ENCODE peak calls at places on chromosomes 13 and 19, in seven cellular contexts. Y is H9, E is mesenchymal stem cell, G is mesendoderm, A is H1, W is IMR-90, L is trophoblast cell. X is an unnamed sample.

GRCh38 chr19:1473424-1473851 is 5.6 kb downstream of the C19orf25 start:
- DNase-seq in W (no peak), G (no peak), E (no peak), L (no peak), Y (no peak), A (no peak), X (no peak)

GRCh38 chr13:49635599-49636433 is 7.5 kb downstream of the ARL11 start:
- DNase-seq in A (peak; percentile 33), Y (peak; percentile 85), G (peak; percentile 83), E (peak; percentile 47), L (peak; percentile 8), W (peak; percentile 43), X (no peak)

GRCh38 chr19:35013047-35013819 is 13.1 kb downstream of the GRAMD1A start:
- DNase-seq in A (no peak), W (peak; percentile 57), L (peak; percentile 53), G (peak; percentile 81), Y (peak; percentile 89), E (peak; percentile 67), X (no peak)

GRCh38 chr19:43738780-43739211 is 16.0 kb downstream of the SMG9 start:
- DNase-seq in L (no peak), W (no peak), Y (no peak), G (peak; percentile 46), E (no peak), A (no peak), X (no peak)

GRCh38 chr19:45444318-45445041 is 20.8 kb upstream of the ERCC1 start:
- DNase-seq in E (peak; percentile 94), W (peak; percentile 70), A (no peak), L (peak; percentile 97), Y (peak; percentile 95), G (peak; percentile 94), X (peak; percentile 88)

GRCh38 chr13:66992183-66992582 is 238.0 kb downstream of the PCDH9 start:
- DNase-seq in Y (no peak), A (no peak), W (peak; percentile 73), G (no peak), L (no peak), E (no peak), X (no peak)

GRCh38 chr13:23859455-23859854 is 29.7 kb downstream of the MIPEP start:
- DNase-seq in Y (no peak), G (no peak), L (peak; percentile 7), A (no peak), E (no peak), W (no peak), X (no peak)

GRCh38 chr19:43534811-43535761 is 2.1 kb downstream of the ZNF575 start:
- DNase-seq in W (peak; percentile 61), A (peak; percentile 76), L (peak; percentile 70), Y (peak; percentile 92), G (peak; percentile 93), E (peak; percentile 74), X (peak; percentile 54)

GRCh38 chr13:30429235-30429634 is 6.9 kb downstream of the UBE2L5 start:
- DNase-seq in A (no peak), G (no peak), W (no peak), Y (no peak), L (no peak), E (no peak), X (no peak)

GRCh38 chr13:78239681-78240080 is 321.1 kb upstream of the EDNRB start:
- DNase-seq in G (peak; percentile 35), Y (peak; percentile 27), W (peak; percentile 1), E (no peak), A (no peak), L (no peak), X (no peak)

GRCh38 chr19:44611812-44612295 is 1.5 kb upstream of the IGSF23 start:
- DNase-seq in A (no peak), E (no peak), W (no peak), Y (no peak), G (no peak), L (no peak), X (no peak)

GRCh38 chr19:20503536-20503935 is 62.0 kb downstream of the ZNF737 start:
- DNase-seq in A (no peak), Y (no peak), W (peak; percentile 35), G (no peak), L (no peak), E (no peak), X (no peak)

GRCh38 chr19:47598407-47599349 is 10.3 kb upstream of the BICRA start:
- DNase-seq in G (peak; percentile 97), E (peak; percentile 97), L (peak; percentile 85), A (peak; percentile 86), Y (peak; percentile 78), W (peak; percentile 96), X (peak; percentile 49)

GRCh38 chr13:49374585-49375290 is 69.1 kb downstream of the CAB39L start:
- DNase-seq in A (no peak), G (no peak), W (peak; percentile 87), L (peak; percentile 55), Y (no peak), E (peak; percentile 43), X (no peak)

GRCh38 chr13:94700051-94700535 is 12.3 kb downstream of the SOX21 start:
- DNase-seq in A (no peak), G (no peak), Y (no peak), E (no peak), L (peak; percentile 97), W (no peak), X (no peak)

GRCh38 chr13:112714772-112715569 is 25.1 kb downstream of the ATP11A start:
- DNase-seq in E (no peak), G (peak; percentile 45), A (no peak), Y (no peak), W (no peak), L (no peak), X (no peak)

GRCh38 chr19:11196406-11197287 is 698 bp downstream of the KANK2 start:
- DNase-seq in A (no peak), W (peak; percentile 28), L (no peak), E (peak; percentile 48), G (peak; percentile 67), Y (no peak), X (no peak)

GRCh38 chr19:5107432-5108122 is 138.7 kb downstream of the KDM4B start:
- DNase-seq in W (no peak), L (no peak), Y (no peak), A (no peak), G (no peak), E (no peak), X (no peak)

GRCh38 chr13:80040219-80040976 is 300.5 kb downstream of the SPRY2 start:
- DNase-seq in E (peak; percentile 96), G (no peak), W (peak; percentile 100), A (no peak), L (peak; percentile 27), Y (no peak), X (no peak)

GRCh38 chr19:19098703-19099632 is 35.2 kb downstream of the SLC25A42 start:
- DNase-seq in G (no peak), Y (no peak), W (no peak), A (no peak), L (no peak), E (no peak), X (no peak)

GRCh38 chr19:4066176-4066606 is 508 bp downstream of the ZBTB7A start:
- DNase-seq in W (no peak), Y (no peak), G (no peak), L (no peak), A (no peak), E (no peak), X (no peak)

GRCh38 chr19:13839938-13840750 is 36.8 kb upstream of the NANOS3 start:
- DNase-seq in L (peak; percentile 84), A (no peak), E (peak; percentile 87), G (no peak), Y (peak; percentile 28), W (peak; percentile 51), X (no peak)

GRCh38 chr13:97875218-97875617 is 78.3 kb upstream of the IPO5 start:
- DNase-seq in W (no peak), Y (no peak), G (peak; percentile 8), L (no peak), E (no peak), A (no peak), X (no peak)

GRCh38 chr13:32825481-32825880 is 190.7 kb upstream of the KL start:
- DNase-seq in E (no peak), G (no peak), Y (no peak), A (no peak), L (no peak), W (no peak), X (no peak)
- H3K23ac ChIP-seq in E (no peak overlapping the region), G (no peak overlapping the region), Y (no peak overlapping the region), A (no peak overlapping the region), L (no peak overlapping the region), W (no peak overlapping the region), X (no peak overlapping the region)

DNA sequence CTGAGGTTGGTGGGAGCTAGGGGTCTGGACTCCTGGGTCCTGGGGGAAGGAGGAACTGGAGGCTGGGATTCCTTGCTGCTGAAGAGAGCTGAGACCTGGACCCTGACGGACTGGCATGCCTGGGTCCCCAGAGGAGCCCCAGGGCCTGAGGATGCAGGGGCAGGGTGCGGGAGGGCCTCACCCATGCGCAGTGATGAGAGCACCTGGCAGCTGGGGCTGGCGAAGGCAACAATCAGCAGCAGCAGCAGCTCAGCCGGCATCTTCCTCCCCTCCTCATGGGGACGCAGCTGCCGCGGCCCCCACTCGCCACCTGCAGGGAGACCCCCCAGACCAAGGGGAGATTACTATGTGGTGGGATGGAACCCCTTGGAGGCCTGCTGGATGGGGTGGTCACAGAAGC is 4.5 kb downstream of the GRIK5 start:
- DNase-seq in G (no peak), A (no peak), W (no peak), Y (no peak), E (no peak), L (no peak), X (no peak)
- H3K23ac ChIP-seq in G (no peak overlapping the region), A (no peak overlapping the region), W (no peak overlapping the region), Y (no peak overlapping the region), E (no peak overlapping the region), L (no peak overlapping the region), X (peak overlapping the region; percentile 85)

GRCh38 chr13:45587897-45588296 is 27.6 kb downstream of the ERICH6B start:
- DNase-seq in G (no peak), E (no peak), A (no peak), Y (no peak), W (no peak), L (no peak), X (no peak)

GRCh38 chr13:45598597-45598996 is 16.9 kb downstream of the ERICH6B start:
- DNase-seq in Y (no peak), W (no peak), A (no peak), G (no peak), E (no peak), L (no peak), X (no peak)

GRCh38 chr13:45595968-45596367 is 19.6 kb downstream of the ERICH6B start:
- DNase-seq in G (peak; percentile 10), A (no peak), Y (no peak), W (no peak), E (no peak), L (no peak), X (no peak)

GRCh38 chr13:45596800-45597484 is 18.6 kb downstream of the ERICH6B start:
- DNase-seq in E (no peak), L (no peak), Y (no peak), G (no peak), A (no peak), W (no peak), X (no peak)

DNA sequence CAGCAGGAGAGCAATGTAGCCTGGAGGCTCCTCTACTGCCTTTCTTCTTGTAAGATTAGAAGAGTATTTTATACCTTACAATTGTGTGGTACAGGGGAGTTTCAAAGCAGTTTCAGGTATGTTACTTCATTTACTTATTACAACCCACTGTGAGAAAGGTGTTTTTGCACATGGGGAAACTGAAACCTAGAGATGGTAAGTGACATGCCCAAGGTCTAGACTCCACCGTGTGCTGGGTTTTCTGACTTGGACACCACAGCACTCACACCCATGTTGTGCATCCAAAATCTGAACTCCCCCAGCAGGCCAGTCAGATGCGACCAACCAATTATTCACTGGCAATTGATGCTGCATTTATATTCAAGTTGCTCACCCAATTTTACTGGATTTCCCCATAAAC is 22.8 kb downstream of the ERICH6B start:
- DNase-seq in E (no peak), Y (no peak), L (no peak), A (no peak), G (no peak), W (no peak), X (no peak)
- H3K23ac ChIP-seq in E (no peak overlapping the region), Y (no peak overlapping the region), L (no peak overlapping the region), A (no peak overlapping the region), G (no peak overlapping the region), W (no peak overlapping the region), X (no peak overlapping the region)

GRCh38 chr19:51652266-51652665 is 5.6 kb upstream of the SIGLEC14 start:
- DNase-seq in E (no peak), L (no peak), W (no peak), G (no peak), A (no peak), Y (no peak), X (no peak)
- H3K23ac ChIP-seq in E (no peak overlapping the region), L (no peak overlapping the region), W (no peak overlapping the region), G (no peak overlapping the region), A (no peak overlapping the region), Y (no peak overlapping the region), X (no peak overlapping the region)

X was measured in neuronal stem cell.